ENCODE peak calls at places on chromosome 6, in four cellular contexts. P, B, T and N are unnamed samples.

GRCh38 chr6:28953039-28953872 is 29.5 kb upstream of the TRIM27 start:
- DNase-seq in T (peak), B (peak), P (peak), N (no peak)

GRCh38 chr6:33163540-33163939 is 28.7 kb downstream of the COL11A2 start:
- DNase-seq in T (no peak), P (no peak), B (no peak), N (no peak)

GRCh38 chr6:39731565-39731964 is 6.4 kb upstream of the KIF6 start:
- DNase-seq in B (no peak), P (no peak), T (peak), N (no peak)

GRCh38 chr6:166588691-166589333 is 2.3 kb upstream of the RAMACL start:
- DNase-seq in T (no peak), P (peak), B (peak), N (no peak)

GRCh38 chr6:91083226-91083625 is 496.4 kb upstream of the MAP3K7 start:
- DNase-seq in B (no peak), T (no peak), P (no peak), N (no peak)

GRCh38 chr6:3299221-3299620 is 40.5 kb downstream of the PSMG4 start:
- DNase-seq in P (no peak), T (no peak), B (no peak), N (no peak)

GRCh38 chr6:166572370-166573261 is 13.9 kb downstream of the RAMACL start:
- DNase-seq in T (no peak), P (no peak), B (no peak), N (no peak)

GRCh38 chr6:142014515-142014914 is 118.2 kb upstream of the GJE1 start:
- DNase-seq in T (no peak), B (no peak), P (no peak), N (no peak)

GRCh38 chr6:38871745-38872568 is 156.8 kb downstream of the DNAH8 start:
- DNase-seq in B (peak), T (peak), P (no peak), N (peak)

GRCh38 chr6:93219447-93219846 is 199.9 kb downstream of the EPHA7 start:
- DNase-seq in P (no peak), B (no peak), T (no peak), N (no peak)

GRCh38 chr6:98014791-98015201 is 731.8 kb upstream of the MMS22L start:
- DNase-seq in B (no peak), P (no peak), T (no peak), N (no peak)

GRCh38 chr6:7646394-7646793 is 56.4 kb downstream of the SNRNP48 start:
- DNase-seq in T (no peak), B (no peak), P (no peak), N (no peak)

GRCh38 chr6:42260972-42261371 is 43.3 kb upstream of the MRPS10 start:
- DNase-seq in P (no peak), T (peak), B (peak), N (peak)

GRCh38 chr6:122050226-122050755 is 349.2 kb upstream of the HSF2 start:
- DNase-seq in P (no peak), T (no peak), B (no peak), N (no peak)

GRCh38 chr6:71349395-71349794 is 60.8 kb downstream of the OGFRL1 start:
- DNase-seq in T (no peak), P (no peak), B (no peak), N (no peak)

GRCh38 chr6:39309942-39310531 is 4.2 kb downstream of the KCNK17 start:
- DNase-seq in P (no peak), T (peak), B (peak), N (peak)

GRCh38 chr6:87078983-87079616 is 15.8 kb downstream of the CGA start:
- DNase-seq in B (peak), T (peak), P (no peak), N (peak)

GRCh38 chr6:51868591-51869355 is 218.6 kb downstream of the PKHD1 start:
- DNase-seq in T (no peak), P (no peak), B (no peak), N (no peak)

GRCh38 chr6:41505084-41506049 is 40.8 kb upstream of the FOXP4 start:
- DNase-seq in P (no peak), B (no peak), T (no peak), N (peak)

GRCh38 chr6:110395221-110395620 is 20.2 kb downstream of the DDO start:
- DNase-seq in B (no peak), P (no peak), T (no peak), N (no peak)

GRCh38 chr6:72787521-72788031 is 165.7 kb downstream of the KCNQ5 start:
- DNase-seq in T (no peak), P (no peak), B (no peak), N (no peak)

DNA sequence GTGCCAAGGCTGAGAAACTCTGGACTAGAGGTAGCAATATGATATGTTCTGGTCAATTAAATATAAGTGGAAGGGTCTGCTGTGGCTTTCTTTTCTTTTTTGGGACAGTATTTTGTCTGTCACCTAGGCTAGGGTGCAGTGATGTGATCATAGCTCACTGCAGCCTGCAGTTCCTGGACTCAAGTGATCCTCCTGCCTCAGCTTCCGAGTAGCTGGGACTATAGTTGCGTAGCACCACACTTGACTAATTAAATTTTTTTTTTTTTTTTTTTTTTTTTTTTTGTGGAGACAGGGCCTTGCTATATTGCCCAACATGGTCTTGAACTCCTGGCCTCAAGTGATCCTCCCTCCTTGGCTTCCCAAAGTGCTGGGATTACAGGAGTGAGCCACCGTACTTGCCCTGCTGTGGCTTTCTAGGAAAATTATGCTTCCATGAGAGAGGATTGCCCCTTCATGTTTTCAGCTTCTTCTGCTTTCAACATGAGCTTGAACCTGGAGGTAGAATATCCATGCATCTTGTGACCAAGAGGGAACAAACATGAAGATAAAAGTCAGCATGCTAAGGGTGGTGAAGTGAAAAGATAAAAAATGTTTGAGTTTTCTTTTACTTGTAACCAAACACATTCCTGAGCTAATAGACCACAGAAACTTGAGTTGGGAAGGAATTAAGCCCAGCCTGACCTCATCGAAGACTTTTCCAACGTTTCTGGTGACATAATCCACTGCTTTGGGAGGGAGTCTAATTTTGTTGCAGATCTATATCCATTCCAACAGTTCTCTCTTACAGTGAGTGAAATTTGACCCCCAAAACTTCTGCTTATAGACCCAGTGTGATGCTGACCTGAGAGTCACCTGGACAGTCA is 75.1 kb downstream of the CARMIL1 start:
- DNase-seq in T (no peak), P (no peak), B (no peak), N (no peak)
- TF ChIP-seq SPI1 in T (no peak), P (no peak), B (no peak), N (no peak)

GRCh38 chr6:111540971-111541719 is 58.1 kb upstream of the REV3L start:
- DNase-seq in B (no peak), P (no peak), T (no peak), N (no peak)
- TF ChIP-seq POLR2AphosphoS5 in B (no peak), P (no peak), T (no peak), N (no peak)

DNA sequence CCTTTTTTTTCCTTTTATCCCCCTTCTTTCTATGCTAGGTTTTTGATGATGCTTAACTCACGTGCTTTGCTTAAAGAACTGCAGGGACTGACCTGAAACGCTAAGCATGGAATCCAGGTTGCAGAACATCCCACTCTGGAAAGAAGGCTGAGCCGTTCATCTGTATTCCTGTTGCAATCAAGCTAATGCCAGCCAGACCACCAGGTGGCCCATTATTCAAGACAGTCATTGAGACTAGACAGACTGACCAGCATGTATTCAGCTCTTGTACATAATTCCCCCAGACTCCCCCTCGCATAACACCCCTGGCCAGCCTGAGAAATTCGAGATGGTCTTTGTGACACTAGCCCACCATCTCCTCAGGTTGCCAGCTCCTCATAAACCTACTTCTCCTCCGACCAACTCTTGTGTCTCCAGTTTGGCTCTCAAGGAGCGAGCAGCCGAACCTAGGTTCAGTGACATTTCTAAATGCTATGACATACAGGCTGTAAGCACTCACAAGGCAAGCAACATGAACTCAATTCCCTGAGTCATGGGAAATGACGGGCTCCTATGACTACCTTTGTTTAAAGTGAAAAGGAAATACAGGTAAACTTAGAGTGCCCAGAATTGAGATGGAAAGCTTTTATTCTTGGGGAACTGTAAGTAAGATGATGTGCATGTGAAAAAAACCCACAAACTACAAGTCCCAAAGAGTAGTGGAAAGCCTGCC is 309.3 kb upstream of the CDYL start:
- DNase-seq in B (no peak), T (peak), P (no peak), N (no peak)
- TF ChIP-seq SPI1 in B (no peak), T (no peak), P (no peak), N (no peak)

DNA sequence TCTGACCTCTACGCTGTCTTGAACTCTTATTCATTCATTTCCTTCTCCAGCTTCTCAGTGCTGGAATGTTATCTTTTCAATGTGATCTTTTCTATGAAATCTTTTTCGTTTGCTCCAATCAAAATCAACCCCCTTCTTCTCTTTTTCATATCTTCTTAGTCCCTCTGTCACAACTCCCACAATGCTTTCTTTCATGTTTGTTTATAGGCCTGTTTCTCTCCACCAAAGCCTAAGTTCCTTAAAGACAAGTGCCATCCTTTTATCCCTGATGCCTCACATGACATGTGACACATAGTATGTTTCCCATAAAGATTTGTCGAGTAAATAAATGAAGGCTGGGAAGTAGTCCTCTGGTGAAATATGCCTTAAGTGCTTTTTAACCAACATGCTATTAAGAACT is 38.1 kb downstream of the CRYBG1 start:
- DNase-seq in B (no peak), P (no peak), T (no peak), N (no peak)
- TF ChIP-seq POLR2AphosphoS5 in B (no peak), P (no peak), T (no peak), N (no peak)

GRCh38 chr6:118316796-118317384 is 231.2 kb upstream of the PLN start:
- DNase-seq in T (no peak), P (no peak), B (no peak), N (no peak)

GRCh38 chr6:118317581-118318563 is 230.2 kb upstream of the PLN start:
- DNase-seq in T (no peak), P (no peak), B (no peak), N (no peak)

GRCh38 chr6:118320652-118321051 is 227.4 kb upstream of the PLN start:
- DNase-seq in B (no peak), P (no peak), T (no peak), N (no peak)

GRCh38 chr6:118318648-118319047 is 229.4 kb upstream of the PLN start:
- DNase-seq in T (no peak), B (no peak), P (no peak), N (no peak)

DNA sequence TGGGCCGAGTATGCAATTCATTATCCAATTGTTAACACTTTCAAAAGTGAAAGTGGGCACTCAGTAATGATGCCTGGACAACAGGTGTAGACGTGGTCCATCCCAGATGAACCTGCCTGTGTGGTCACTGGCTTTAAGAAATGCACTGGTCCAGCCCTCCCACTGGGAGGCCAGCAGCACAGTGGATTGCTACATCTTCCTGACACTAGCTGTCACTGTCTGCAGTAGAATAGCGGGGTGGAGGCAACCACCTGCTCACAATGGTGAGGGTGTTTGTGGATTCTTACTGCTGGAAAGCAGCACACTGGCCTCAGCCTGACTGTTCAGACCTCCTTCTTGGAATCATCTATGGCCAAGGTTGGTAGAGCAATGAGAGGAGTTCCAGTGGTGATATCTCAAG is 228.2 kb upstream of the PLN start:
- DNase-seq in P (no peak), B (no peak), T (no peak), N (no peak)
- TF ChIP-seq SPI1 in P (no peak), B (no peak), T (no peak), N (no peak)

DNA sequence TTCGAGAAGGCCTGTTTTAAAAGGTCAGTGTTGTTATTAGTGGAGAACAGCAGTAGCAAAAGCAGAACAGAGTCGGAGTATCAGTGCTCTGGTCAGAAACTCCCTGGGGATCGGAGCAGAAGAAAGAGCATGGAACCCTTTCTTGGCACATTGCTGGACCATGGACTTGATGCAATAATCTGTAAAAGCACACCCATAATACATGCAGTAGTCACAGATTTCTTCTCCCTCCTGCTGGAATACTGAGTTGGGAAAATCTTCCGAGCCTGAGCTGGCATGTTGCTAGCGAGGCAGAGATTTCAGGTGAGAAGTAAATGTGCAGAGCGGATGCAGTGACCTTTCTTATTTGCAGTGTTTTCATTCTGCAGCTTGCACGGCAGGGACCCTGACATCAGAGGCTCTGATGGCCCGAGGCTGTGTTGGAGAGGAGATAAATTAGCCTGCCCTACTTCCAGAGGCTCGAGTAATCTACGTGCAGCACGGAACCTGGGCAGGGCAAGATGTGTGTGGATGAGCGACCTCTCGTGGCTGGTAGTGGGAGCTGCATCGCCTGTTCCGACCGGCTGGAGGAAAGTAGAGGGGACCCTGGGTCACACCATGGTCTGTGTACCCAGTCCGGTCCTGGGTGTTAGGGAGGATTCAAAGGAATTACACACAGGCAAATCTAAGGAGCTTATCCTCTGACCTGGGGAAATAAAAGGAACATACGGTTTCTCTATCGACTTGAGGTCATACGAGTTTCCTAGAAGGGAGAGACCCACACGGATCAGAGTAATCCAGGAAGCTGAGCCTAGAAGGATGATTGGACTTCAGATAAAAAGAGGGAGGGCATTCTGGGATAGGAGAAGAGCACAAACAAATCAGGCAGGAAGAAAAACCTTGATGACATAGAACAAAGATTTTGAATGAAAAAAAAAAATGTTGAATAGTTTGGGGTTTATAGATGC is 137.0 kb upstream of the STMND1 start:
- DNase-seq in P (peak), B (peak), T (peak), N (peak)
- TF ChIP-seq POLR2AphosphoS5 in P (no peak), B (no peak), T (no peak), N (no peak)

GRCh38 chr6:134065706-134066105 is 13.3 kb upstream of the SLC2A12 start:
- DNase-seq in P (no peak), B (peak), T (peak), N (no peak)

GRCh38 chr6:134063966-134064445 is 11.6 kb upstream of the SLC2A12 start:
- DNase-seq in P (no peak), B (peak), T (peak), N (peak)

GRCh38 chr6:134061440-134061839 is 9.0 kb upstream of the SLC2A12 start:
- DNase-seq in B (no peak), P (no peak), T (no peak), N (no peak)

GRCh38 chr6:134064461-134064860 is 12.0 kb upstream of the SLC2A12 start:
- DNase-seq in T (no peak), B (no peak), P (no peak), N (no peak)

GRCh38 chr6:134063121-134063965 is 10.9 kb upstream of the SLC2A12 start:
- DNase-seq in T (peak), P (no peak), B (no peak), N (no peak)
- TF ChIP-seq SPI1 in T (no peak), P (no peak), B (no peak), N (no peak)